ENCODE peak calls at places on chromosomes 1 and 21, in seven cellular contexts. One of them, this sample, is unnamed.

GRCh38 chr1:33714421-33714820 is 149.5 kb upstream of the HMGB4 start:
- DNase-seq in tibial nerve: no peak
- DNase-seq in K562: no peak
- DNase-seq in ovary: no peak
- DNase-seq in transverse colon: no peak
- DNase-seq in lower leg skin: peak; percentile 48
- DNase-seq in heart left ventricle: no peak
- DNase-seq in this sample: no peak

GRCh38 chr1:161725888-161726630 is 4.7 kb downstream of the FCRLB start:
- DNase-seq in tibial nerve: peak; percentile 25
- DNase-seq in K562: no peak
- DNase-seq in ovary: peak; percentile 67
- DNase-seq in transverse colon: peak; percentile 40
- DNase-seq in lower leg skin: peak; percentile 91
- DNase-seq in heart left ventricle: peak; percentile 53
- DNase-seq in this sample: peak; percentile 30

GRCh38 chr1:220891221-220892085 is 12.2 kb downstream of the HLX start:
- DNase-seq in tibial nerve: no peak
- DNase-seq in K562: no peak
- DNase-seq in ovary: no peak
- DNase-seq in transverse colon: no peak
- DNase-seq in lower leg skin: no peak
- DNase-seq in heart left ventricle: no peak
- DNase-seq in this sample: no peak

GRCh38 chr1:98048234-98048633 is 127.4 kb upstream of the DPYD start:
- DNase-seq in tibial nerve: peak; percentile 76
- DNase-seq in K562: peak; percentile 14
- DNase-seq in ovary: peak; percentile 50
- DNase-seq in transverse colon: peak; percentile 71
- DNase-seq in lower leg skin: peak; percentile 91
- DNase-seq in heart left ventricle: peak; percentile 78
- DNase-seq in this sample: no peak

GRCh38 chr1:244087021-244087560 is 36.0 kb downstream of the ZBTB18 start:
- DNase-seq in tibial nerve: no peak
- DNase-seq in K562: no peak
- DNase-seq in ovary: no peak
- DNase-seq in transverse colon: no peak
- DNase-seq in lower leg skin: no peak
- DNase-seq in heart left ventricle: no peak
- DNase-seq in this sample: no peak

GRCh38 chr1:10170362-10170665 is 40.1 kb upstream of the KIF1B start:
- DNase-seq in tibial nerve: no peak
- DNase-seq in K562: no peak
- DNase-seq in ovary: no peak
- DNase-seq in transverse colon: no peak
- DNase-seq in lower leg skin: no peak
- DNase-seq in heart left ventricle: no peak
- DNase-seq in this sample: no peak

GRCh38 chr1:171984262-171984661 is 143.0 kb downstream of the DNM3 start:
- DNase-seq in tibial nerve: no peak
- DNase-seq in K562: no peak
- DNase-seq in ovary: no peak
- DNase-seq in transverse colon: peak; percentile 23
- DNase-seq in lower leg skin: no peak
- DNase-seq in heart left ventricle: peak; percentile 51
- DNase-seq in this sample: no peak

GRCh38 chr1:177585492-177586220 is 384.2 kb downstream of the SEC16B start:
- DNase-seq in tibial nerve: no peak
- DNase-seq in K562: no peak
- DNase-seq in ovary: no peak
- DNase-seq in transverse colon: peak; percentile 66
- DNase-seq in lower leg skin: no peak
- DNase-seq in heart left ventricle: no peak
- DNase-seq in this sample: no peak

GRCh38 chr1:112904071-112904830 is 51.7 kb downstream of the SLC16A1 start:
- DNase-seq in tibial nerve: no peak
- DNase-seq in K562: peak; percentile 93
- DNase-seq in ovary: no peak
- DNase-seq in transverse colon: no peak
- DNase-seq in lower leg skin: peak; percentile 53
- DNase-seq in heart left ventricle: no peak
- DNase-seq in this sample: no peak

GRCh38 chr1:111981871-111982270 is 7.6 kb downstream of the KCND3 start:
- DNase-seq in tibial nerve: no peak
- DNase-seq in K562: no peak
- DNase-seq in ovary: no peak
- DNase-seq in transverse colon: no peak
- DNase-seq in lower leg skin: no peak
- DNase-seq in heart left ventricle: no peak
- DNase-seq in this sample: no peak

GRCh38 chr1:198197285-198197684 is 40.5 kb downstream of the NEK7 start:
- DNase-seq in tibial nerve: no peak
- DNase-seq in K562: no peak
- DNase-seq in ovary: no peak
- DNase-seq in transverse colon: no peak
- DNase-seq in lower leg skin: no peak
- DNase-seq in heart left ventricle: no peak
- DNase-seq in this sample: no peak

GRCh38 chr21:26185446-26185845 is 14.9 kb upstream of the APP start:
- DNase-seq in tibial nerve: no peak
- DNase-seq in K562: no peak
- DNase-seq in ovary: no peak
- DNase-seq in transverse colon: no peak
- DNase-seq in lower leg skin: no peak
- DNase-seq in heart left ventricle: no peak
- DNase-seq in this sample: no peak

GRCh38 chr1:246703581-246703980 is 20.6 kb upstream of the SCCPDH start:
- DNase-seq in tibial nerve: no peak
- DNase-seq in K562: no peak
- DNase-seq in ovary: no peak
- DNase-seq in transverse colon: peak; percentile 69
- DNase-seq in lower leg skin: no peak
- DNase-seq in heart left ventricle: no peak
- DNase-seq in this sample: no peak

GRCh38 chr1:223341111-223341510 is 22.9 kb downstream of the SUSD4 start:
- DNase-seq in tibial nerve: no peak
- DNase-seq in K562: no peak
- DNase-seq in ovary: peak; percentile 76
- DNase-seq in transverse colon: no peak
- DNase-seq in lower leg skin: peak; percentile 83
- DNase-seq in heart left ventricle: peak; percentile 85
- DNase-seq in this sample: no peak

GRCh38 chr1:39086386-39087108 is 60.4 kb downstream of the NDUFS5 start:
- DNase-seq in tibial nerve: no peak
- DNase-seq in K562: peak; percentile 50
- DNase-seq in ovary: no peak
- DNase-seq in transverse colon: no peak
- DNase-seq in lower leg skin: no peak
- DNase-seq in heart left ventricle: no peak
- DNase-seq in this sample: peak; percentile 52

GRCh38 chr1:185539277-185539943 is 194.8 kb upstream of the HMCN1 start:
- DNase-seq in tibial nerve: no peak
- DNase-seq in K562: no peak
- DNase-seq in ovary: no peak
- DNase-seq in transverse colon: no peak
- DNase-seq in lower leg skin: no peak
- DNase-seq in heart left ventricle: no peak
- DNase-seq in this sample: no peak

GRCh38 chr1:12166834-12167492 is at the start of gene TNFRSF1B:
- DNase-seq in tibial nerve: no peak
- DNase-seq in K562: peak; percentile 87
- DNase-seq in ovary: peak; percentile 78
- DNase-seq in transverse colon: peak; percentile 83
- DNase-seq in lower leg skin: peak; percentile 93
- DNase-seq in heart left ventricle: peak; percentile 85
- DNase-seq in this sample: no peak

GRCh38 chr1:60922304-60922703 is 160.1 kb upstream of the NFIA start:
- DNase-seq in tibial nerve: peak; percentile 61
- DNase-seq in K562: no peak
- DNase-seq in ovary: no peak
- DNase-seq in transverse colon: peak; percentile 18
- DNase-seq in lower leg skin: peak; percentile 90
- DNase-seq in heart left ventricle: peak; percentile 39
- DNase-seq in this sample: no peak

GRCh38 chr1:77533660-77534295 is 148.7 kb downstream of the ZZZ3 start:
- DNase-seq in tibial nerve: no peak
- DNase-seq in K562: peak; percentile 71
- DNase-seq in ovary: peak; percentile 52
- DNase-seq in transverse colon: peak; percentile 51
- DNase-seq in lower leg skin: no peak
- DNase-seq in heart left ventricle: peak; percentile 46
- DNase-seq in this sample: no peak

GRCh38 chr1:157515141-157515540 is 37.2 kb downstream of the FCRL5 start:
- DNase-seq in tibial nerve: no peak
- DNase-seq in K562: no peak
- DNase-seq in ovary: no peak
- DNase-seq in transverse colon: no peak
- DNase-seq in lower leg skin: no peak
- DNase-seq in heart left ventricle: no peak
- DNase-seq in this sample: no peak

GRCh38 chr1:212328248-212328647 is 43.0 kb downstream of the PPP2R5A start:
- DNase-seq in tibial nerve: no peak
- DNase-seq in K562: no peak
- DNase-seq in ovary: no peak
- DNase-seq in transverse colon: no peak
- DNase-seq in lower leg skin: no peak
- DNase-seq in heart left ventricle: no peak
- DNase-seq in this sample: no peak

GRCh38 chr1:43348809-43349593 is 9.8 kb upstream of the CDC20 start:
- DNase-seq in tibial nerve: peak; percentile 49
- DNase-seq in K562: no peak
- DNase-seq in ovary: peak; percentile 85
- DNase-seq in transverse colon: peak; percentile 94
- DNase-seq in lower leg skin: peak; percentile 95
- DNase-seq in heart left ventricle: peak; percentile 90
- DNase-seq in this sample: peak; percentile 77

GRCh38 chr1:45339694-45340558 is at the start of the genes MUTYH and TOE1:
- DNase-seq in tibial nerve: peak; percentile 78
- DNase-seq in K562: peak; percentile 98
- DNase-seq in ovary: peak; percentile 90
- DNase-seq in transverse colon: peak; percentile 95
- DNase-seq in lower leg skin: peak; percentile 98
- DNase-seq in heart left ventricle: peak; percentile 96
- DNase-seq in this sample: peak; percentile 94
- TF ChIP-seq POLR2A in tibial nerve: peak; percentile 58
- TF ChIP-seq POLR2A in K562: peak; percentile 99
- TF ChIP-seq POLR2A in ovary: peak; percentile 42
- TF ChIP-seq POLR2A in transverse colon: peak; percentile 94
- TF ChIP-seq POLR2A in lower leg skin: no peak
- TF ChIP-seq POLR2A in heart left ventricle: no peak
- TF ChIP-seq POLR2A in this sample: peak; percentile 83

GRCh38 chr1:204607910-204608309 is 77.6 kb downstream of the LRRN2 start:
- DNase-seq in tibial nerve: no peak
- DNase-seq in K562: no peak
- DNase-seq in ovary: no peak
- DNase-seq in transverse colon: no peak
- DNase-seq in lower leg skin: no peak
- DNase-seq in heart left ventricle: no peak
- DNase-seq in this sample: no peak
- TF ChIP-seq POLR2A in tibial nerve: no peak
- TF ChIP-seq POLR2A in K562: no peak
- TF ChIP-seq POLR2A in ovary: no peak
- TF ChIP-seq POLR2A in transverse colon: no peak
- TF ChIP-seq POLR2A in lower leg skin: no peak
- TF ChIP-seq POLR2A in heart left ventricle: no peak
- TF ChIP-seq POLR2A in this sample: no peak

DNA sequence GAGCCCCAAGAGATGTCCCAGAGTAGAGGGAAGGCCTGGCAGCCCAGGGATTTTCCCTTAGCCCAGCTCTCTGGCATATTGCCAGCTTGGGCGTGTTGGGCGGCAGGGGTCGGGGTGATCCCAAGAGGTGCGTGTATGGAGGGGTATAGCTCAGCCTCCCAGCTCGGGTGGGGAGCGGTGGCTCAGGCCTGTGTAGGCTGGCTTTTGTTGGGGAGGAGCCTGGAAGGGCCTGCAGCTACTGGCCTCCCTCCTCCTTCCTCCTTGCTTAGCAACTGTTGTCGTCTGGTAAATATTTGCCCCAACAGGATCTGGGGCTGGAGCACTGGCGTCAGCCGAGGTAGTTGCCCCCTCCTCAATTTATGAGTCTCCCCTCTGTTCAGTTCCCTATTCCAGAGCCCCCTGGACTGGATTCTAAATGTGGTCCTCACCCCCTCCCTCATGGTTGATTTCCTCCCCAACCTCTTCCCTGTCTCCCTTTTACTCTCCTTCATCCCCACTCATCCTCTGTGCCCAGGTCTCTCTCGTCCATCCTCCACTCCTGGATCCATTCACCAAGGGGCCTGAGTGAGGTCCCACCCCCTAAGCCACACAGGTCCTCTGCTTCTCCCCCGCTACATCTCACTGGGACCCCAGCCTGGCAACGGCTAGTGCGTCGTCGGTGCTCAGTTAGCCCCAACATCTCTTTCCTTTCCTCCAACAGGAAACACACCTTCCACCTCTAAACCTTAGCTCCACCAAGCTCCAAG is 10.3 kb upstream of the LMNA start:
- DNase-seq in tibial nerve: peak; percentile 63
- DNase-seq in K562: no peak
- DNase-seq in ovary: peak; percentile 83
- DNase-seq in transverse colon: peak; percentile 79
- DNase-seq in lower leg skin: peak; percentile 96
- DNase-seq in heart left ventricle: peak; percentile 86
- DNase-seq in this sample: peak; percentile 83
- TF ChIP-seq POLR2A in tibial nerve: peak; percentile 32
- TF ChIP-seq POLR2A in K562: no peak
- TF ChIP-seq POLR2A in ovary: peak; percentile 25
- TF ChIP-seq POLR2A in transverse colon: peak; percentile 30
- TF ChIP-seq POLR2A in lower leg skin: no peak
- TF ChIP-seq POLR2A in heart left ventricle: no peak
- TF ChIP-seq POLR2A in this sample: peak; percentile 12

DNA sequence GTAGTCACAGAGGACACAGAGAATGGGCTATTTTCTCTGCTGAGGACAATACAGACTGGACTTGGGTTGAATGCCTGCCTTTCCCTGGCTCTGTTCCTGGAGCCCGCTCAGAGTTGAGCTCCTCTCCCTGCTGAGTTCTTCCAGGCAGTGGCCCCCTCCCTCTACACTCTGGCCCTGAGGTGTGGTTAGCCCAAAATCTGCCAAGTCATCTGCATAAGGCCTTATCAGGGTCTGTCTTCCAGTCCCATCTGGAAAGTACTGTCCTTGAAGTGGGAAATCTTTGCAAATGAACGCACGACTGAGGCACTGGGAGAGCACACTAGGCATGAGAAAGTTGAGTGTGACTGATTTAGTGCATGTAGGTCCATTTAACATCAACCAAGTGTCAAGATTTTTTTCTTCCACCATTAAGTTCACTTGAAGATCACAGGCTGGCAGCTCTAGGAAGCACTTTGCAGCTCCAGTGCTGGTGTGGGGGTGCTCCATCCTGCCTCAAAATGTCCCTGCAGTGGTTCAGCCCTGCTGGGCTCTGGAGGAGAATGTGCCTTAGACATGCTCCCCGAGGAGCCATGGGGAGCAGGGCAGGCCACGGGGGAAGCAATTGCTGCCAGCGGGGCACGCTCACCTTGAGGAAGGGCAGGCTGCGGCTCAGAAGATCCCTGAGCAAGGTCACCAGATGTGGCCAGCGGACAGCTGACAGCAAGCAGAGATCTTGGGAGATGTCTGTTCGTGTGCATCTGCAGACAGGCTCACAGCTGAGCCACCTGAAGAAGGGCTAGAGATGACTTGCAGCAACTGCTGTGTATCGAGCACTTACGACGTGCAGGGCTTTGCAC is 41.5 kb downstream of the IER5 start:
- DNase-seq in tibial nerve: no peak
- DNase-seq in K562: peak; percentile 90
- DNase-seq in ovary: no peak
- DNase-seq in transverse colon: no peak
- DNase-seq in lower leg skin: no peak
- DNase-seq in heart left ventricle: no peak
- DNase-seq in this sample: no peak
- TF ChIP-seq POLR2A in tibial nerve: no peak
- TF ChIP-seq POLR2A in K562: no peak
- TF ChIP-seq POLR2A in ovary: no peak
- TF ChIP-seq POLR2A in transverse colon: no peak
- TF ChIP-seq POLR2A in lower leg skin: no peak
- TF ChIP-seq POLR2A in heart left ventricle: no peak
- TF ChIP-seq POLR2A in this sample: no peak